ENCODE peak calls at places on chromosomes 3 and 15, in eight cellular contexts. H, I, S, K, C, Z, A and N are unnamed samples.
A peak's percentile ranks its signal among the peaks of the same experiment; 100 is the strongest.

GRCh38 chr15:64528871-64529270 is 68.5 kb downstream of the ZNF609 start:
- DNase-seq in H (no peak), I (no peak), S (no peak), K (no peak), C (no peak), Z (no peak), A (no peak), N (no peak)

GRCh38 chr3:124964432-124964831 is 29.9 kb upstream of the MUC13 start:
- DNase-seq in H (no peak), I (no peak), S (peak; percentile 57), K (peak; percentile 69), C (no peak), Z (no peak), A (peak; percentile 80), N (no peak)

GRCh38 chr3:78825858-78826215 is 942.0 kb downstream of the ROBO1 start:
- DNase-seq in H (no peak), I (no peak), S (no peak), K (no peak), C (no peak), Z (no peak), A (no peak), N (no peak)

GRCh38 chr15:41627204-41627603 is 33.0 kb upstream of the MGA start:
- DNase-seq in H (no peak), I (no peak), S (no peak), K (no peak), C (no peak), Z (no peak), A (no peak), N (no peak)

GRCh38 chr3:122921791-122922651 is 105.5 kb downstream of the SEMA5B start:
- DNase-seq in H (peak; percentile 61), I (peak; percentile 78), S (no peak), K (no peak), C (peak; percentile 81), Z (no peak), A (no peak), N (peak; percentile 84)

GRCh38 chr3:132253262-132253878 is 63.8 kb upstream of the ACP3 start:
- DNase-seq in H (no peak), I (peak; percentile 71), S (peak; percentile 42), K (peak; percentile 53), C (no peak), Z (peak; percentile 63), A (peak; percentile 76), N (peak; percentile 62)

GRCh38 chr3:11661827-11662226 is 18.1 kb upstream of the VGLL4 start:
- DNase-seq in H (no peak), I (no peak), S (peak; percentile 61), K (peak; percentile 76), C (no peak), Z (peak; percentile 63), A (peak; percentile 80), N (no peak)

GRCh38 chr3:63582943-63583500 is 69.5 kb upstream of the SNTN start:
- DNase-seq in H (no peak), I (no peak), S (no peak), K (no peak), C (no peak), Z (no peak), A (no peak), N (no peak)

GRCh38 chr3:63967675-63968611 is 55.4 kb downstream of the PSMD6 start:
- DNase-seq in H (no peak), I (peak; percentile 52), S (peak; percentile 81), K (peak; percentile 82), C (no peak), Z (peak; percentile 49), A (peak; percentile 70), N (no peak)

GRCh38 chr3:167565489-167565888 is 88.3 kb downstream of the WDR49 start:
- DNase-seq in H (no peak), I (no peak), S (no peak), K (no peak), C (no peak), Z (no peak), A (no peak), N (no peak)

DNA sequence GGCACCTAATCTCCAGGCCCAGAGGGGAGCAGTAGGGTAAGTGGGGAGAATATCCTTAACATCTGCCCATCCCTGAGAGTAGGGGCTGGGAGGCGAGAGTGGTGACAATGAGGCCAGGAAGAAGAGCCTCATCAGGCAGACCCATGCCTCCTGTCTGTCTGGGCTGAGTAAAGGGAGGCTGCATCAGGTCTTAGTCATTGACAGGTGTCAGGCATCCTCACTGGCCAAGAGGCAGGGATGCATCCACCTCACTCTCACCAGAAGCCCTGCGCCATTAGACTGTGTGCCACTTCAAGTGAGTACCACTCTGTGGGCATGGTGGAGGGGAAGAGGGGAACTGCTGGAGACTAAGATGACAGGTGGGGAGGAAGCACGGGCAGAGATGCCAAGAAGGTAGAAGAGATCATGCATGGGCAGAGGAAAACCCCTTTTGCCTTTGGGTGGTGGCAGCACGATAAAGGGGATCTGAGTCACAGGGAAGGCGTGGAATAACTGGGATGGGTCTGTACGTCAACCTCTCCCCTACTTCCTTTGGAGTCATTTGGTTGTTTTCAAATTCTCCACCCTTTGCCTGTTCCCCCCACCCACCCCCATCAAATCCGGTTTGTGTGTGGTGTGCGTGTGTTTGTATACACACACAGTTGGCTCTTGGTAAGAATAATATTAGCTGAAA is 14.1 kb downstream of the ANAPC13 start:
- DNase-seq in H (no peak), I (no peak), S (peak; percentile 74), K (peak; percentile 74), C (no peak), Z (peak; percentile 71), A (peak; percentile 94), N (no peak)
- H3K9ac ChIP-seq in H (no peak overlapping the region), I (no peak overlapping the region), S (peak overlapping the region; percentile 45), K (no peak overlapping the region), C (no peak overlapping the region), Z (no peak overlapping the region), A (no peak overlapping the region), N (no peak overlapping the region)

DNA sequence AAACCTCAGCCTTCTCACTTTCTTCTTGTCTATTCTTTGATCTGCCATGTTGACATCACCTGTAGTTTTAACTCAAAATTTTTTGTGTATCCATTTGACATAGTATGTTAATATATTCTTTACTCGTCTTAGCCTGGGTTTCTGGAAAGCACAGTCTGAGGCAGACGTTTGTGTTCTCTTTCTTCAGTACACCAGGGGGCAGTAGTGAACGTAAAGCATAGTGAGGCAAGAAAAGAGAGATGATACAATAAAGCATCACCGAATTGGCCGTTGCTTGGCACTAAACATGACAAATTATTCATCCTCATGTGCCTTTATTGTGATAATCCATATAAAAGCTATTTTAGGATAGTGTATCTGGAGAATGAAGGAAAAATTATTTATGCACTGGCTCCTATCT is 141.0 kb upstream of the MYRIP start:
- DNase-seq in H (no peak), I (peak; percentile 72), S (peak; percentile 20), K (peak; percentile 38), C (peak; percentile 66), Z (peak; percentile 60), A (peak; percentile 38), N (peak; percentile 49)
- TF ChIP-seq CTCF in H (peak; percentile 39), I (peak; percentile 76), S (peak; percentile 47), K (peak; percentile 47), C (peak; percentile 77), Z (peak; percentile 67), A (peak; percentile 51), N (peak; percentile 87)

GRCh38 chr3:149382518-149382917 is 5.1 kb upstream of the TM4SF1 start:
- DNase-seq in H (no peak), I (no peak), S (no peak), K (peak; percentile 38), C (no peak), Z (no peak), A (no peak), N (no peak)
- H3K9ac ChIP-seq in H (no peak overlapping the region), I (no peak overlapping the region), S (peak overlapping the region; percentile 74), K (no peak overlapping the region), C (no peak overlapping the region), Z (no peak overlapping the region), A (peak overlapping the region; percentile 37), N (no peak overlapping the region)

GRCh38 chr3:183161552-183162345 is 785 bp downstream of the LAMP3 start:
- DNase-seq in H (no peak), I (peak; percentile 77), S (no peak), K (no peak), C (no peak), Z (no peak), A (no peak), N (peak; percentile 88)

GRCh38 chr3:183158113-183158512 is 4.4 kb downstream of the LAMP3 start:
- DNase-seq in H (no peak), I (no peak), S (no peak), K (no peak), C (no peak), Z (no peak), A (no peak), N (no peak)

GRCh38 chr3:183158552-183159006 is 4.0 kb downstream of the LAMP3 start:
- DNase-seq in H (no peak), I (no peak), S (peak; percentile 80), K (peak; percentile 83), C (peak; percentile 26), Z (no peak), A (peak; percentile 68), N (peak; percentile 59)

GRCh38 chr3:183160616-183161015 is 1.9 kb downstream of the LAMP3 start:
- DNase-seq in H (no peak), I (peak; percentile 28), S (no peak), K (no peak), C (no peak), Z (peak; percentile 40), A (no peak), N (no peak)

GRCh38 chr3:183159319-183159718 is 3.2 kb downstream of the LAMP3 start:
- DNase-seq in H (no peak), I (no peak), S (no peak), K (no peak), C (peak; percentile 17), Z (no peak), A (no peak), N (peak; percentile 62)
- TF ChIP-seq CTCF in H (no peak), I (peak; percentile 6), S (peak; percentile 8), K (peak; percentile 18), C (peak; percentile 61), Z (peak; percentile 14), A (no peak), N (peak; percentile 67)

GRCh38 chr3:79846148-79846933 is 78.5 kb upstream of the ROBO1 start:
- DNase-seq in H (no peak), I (peak; percentile 24), S (no peak), K (no peak), C (peak; percentile 20), Z (no peak), A (no peak), N (peak; percentile 71)

GRCh38 chr3:79843180-79843579 is 75.4 kb upstream of the ROBO1 start:
- DNase-seq in H (no peak), I (no peak), S (peak; percentile 36), K (peak; percentile 44), C (no peak), Z (peak; percentile 92), A (no peak), N (no peak)

GRCh38 chr3:79847928-79848327 is 80.1 kb upstream of the ROBO1 start:
- DNase-seq in H (no peak), I (no peak), S (no peak), K (no peak), C (no peak), Z (no peak), A (no peak), N (no peak)

GRCh38 chr3:79844176-79844575 is 76.4 kb upstream of the ROBO1 start:
- DNase-seq in H (no peak), I (no peak), S (no peak), K (peak; percentile 4), C (no peak), Z (peak; percentile 71), A (no peak), N (no peak)

DNA sequence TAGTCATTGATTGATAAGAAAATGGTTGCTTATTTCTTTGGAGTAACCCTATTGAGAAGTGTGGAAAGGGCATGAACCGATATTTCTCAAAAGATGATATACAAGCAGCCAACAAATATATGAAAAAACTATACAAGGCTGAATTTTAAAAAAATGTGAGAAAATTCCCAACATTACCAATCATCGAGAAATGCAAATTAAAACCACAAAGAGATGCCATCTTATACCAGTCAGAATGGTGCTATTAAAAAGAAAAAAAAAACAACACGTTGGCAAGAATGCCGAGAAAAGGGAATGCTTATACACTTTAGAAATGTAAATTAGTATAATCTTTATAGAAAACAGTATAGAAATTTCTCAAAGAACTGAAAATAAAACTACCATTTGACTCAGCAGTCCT is 77.7 kb upstream of the ROBO1 start:
- DNase-seq in H (no peak), I (no peak), S (peak; percentile 10), K (peak; percentile 26), C (no peak), Z (no peak), A (no peak), N (no peak)
- H3K9ac ChIP-seq in H (no peak overlapping the region), I (no peak overlapping the region), S (no peak overlapping the region), K (no peak overlapping the region), C (no peak overlapping the region), Z (no peak overlapping the region), A (no peak overlapping the region), N (no peak overlapping the region)